ENCODE peak calls at places on chromosomes 3 and 15, in seven cellular contexts. C is Jurkat, Clone E6-1; N is fibroblast of lung; S is CD8-positive, alpha-beta memory T cell; A is Peyer's patch; P is breast epithelium; F is cardiac fibroblast. Y is an unnamed sample.
A peak's percentile ranks its signal among the peaks of the same experiment; 100 is the strongest.

GRCh38 chr3:138909904-138910303 is 37.0 kb downstream of the FOXL2 start:
- DNase-seq in C (no peak), N (no peak), S (no peak), A (no peak), P (no peak), F (no peak), Y (no peak)

GRCh38 chr3:74091204-74091603 is 466.5 kb upstream of the PDZRN3 start:
- DNase-seq in C (no peak), N (no peak), S (no peak), A (no peak), P (no peak), F (no peak), Y (no peak)

GRCh38 chr3:42014949-42015533 is 53.1 kb upstream of the ULK4 start:
- DNase-seq in C (no peak), N (peak; percentile 35), S (no peak), A (peak; percentile 60), P (no peak), F (peak; percentile 57), Y (peak; percentile 81)

GRCh38 chr3:151281671-151282334 is 3.5 kb upstream of the P2RY14 start:
- DNase-seq in C (no peak), N (peak; percentile 27), S (no peak), A (no peak), P (no peak), F (peak; percentile 81), Y (no peak)

GRCh38 chr15:27089233-27089586 is 118.2 kb downstream of the GABRG3 start:
- DNase-seq in C (no peak), N (no peak), S (no peak), A (no peak), P (no peak), F (no peak), Y (no peak)

GRCh38 chr15:60798821-60799220 is 319.9 kb upstream of the ICE2 start:
- DNase-seq in C (no peak), N (peak; percentile 59), S (no peak), A (no peak), P (no peak), F (peak; percentile 95), Y (no peak)

GRCh38 chr3:33957176-33957575 is 158.7 kb downstream of the PDCD6IP start:
- DNase-seq in C (no peak), N (no peak), S (no peak), A (no peak), P (no peak), F (no peak), Y (no peak)

GRCh38 chr15:89150762-89151305 is 62.6 kb downstream of the ABHD2 start:
- DNase-seq in C (no peak), N (no peak), S (no peak), A (no peak), P (no peak), F (no peak), Y (no peak)

GRCh38 chr3:106440672-106441071 is 571.9 kb upstream of the CBLB start:
- DNase-seq in C (no peak), N (no peak), S (no peak), A (no peak), P (no peak), F (no peak), Y (no peak)

GRCh38 chr15:84033793-84034553 is 201.6 kb upstream of the GOLGA6L4 start:
- DNase-seq in C (no peak), N (peak; percentile 23), S (no peak), A (no peak), P (no peak), F (peak; percentile 10), Y (no peak)

GRCh38 chr3:71537211-71537611 is 46.3 kb downstream of the FOXP1 start:
- DNase-seq in C (no peak), N (peak; percentile 96), S (no peak), A (no peak), P (peak; percentile 62), F (peak; percentile 83), Y (peak; percentile 51)

GRCh38 chr3:46970391-46971091 is 6.0 kb downstream of the CCDC12 start:
- DNase-seq in C (no peak), N (no peak), S (no peak), A (peak; percentile 50), P (no peak), F (no peak), Y (no peak)

GRCh38 chr3:37859354-37859753 is 2.3 kb upstream of the CTDSPL start:
- DNase-seq in C (no peak), N (no peak), S (no peak), A (no peak), P (no peak), F (no peak), Y (no peak)

GRCh38 chr15:59632714-59633113 is 21.1 kb downstream of the GCNT3 start:
- DNase-seq in C (no peak), N (no peak), S (no peak), A (no peak), P (no peak), F (peak; percentile 18), Y (no peak)

GRCh38 chr3:124117486-124117885 is 125.6 kb upstream of the ROPN1 start:
- DNase-seq in C (no peak), N (peak; percentile 76), S (no peak), A (no peak), P (no peak), F (peak; percentile 72), Y (peak; percentile 51)

GRCh38 chr15:49606594-49606993 is 14.0 kb downstream of the FAM227B start:
- DNase-seq in C (no peak), N (peak; percentile 7), S (no peak), A (no peak), P (no peak), F (no peak), Y (no peak)

GRCh38 chr3:86986666-86987420 is 4.1 kb downstream of the VGLL3 start:
- DNase-seq in C (no peak), N (peak; percentile 76), S (no peak), A (no peak), P (no peak), F (peak; percentile 85), Y (no peak)

GRCh38 chr15:57438166-57438565 is 61.9 kb downstream of the CGNL1 start:
- DNase-seq in C (no peak), N (no peak), S (no peak), A (no peak), P (no peak), F (no peak), Y (no peak)

GRCh38 chr3:106827515-106828213 is 549.6 kb upstream of the CCDC54 start:
- DNase-seq in C (no peak), N (no peak), S (no peak), A (no peak), P (no peak), F (peak; percentile 78), Y (no peak)

GRCh38 chr3:42873216-42873982 is 2.3 kb downstream of the CYP8B1 start:
- DNase-seq in C (no peak), N (no peak), S (no peak), A (no peak), P (no peak), F (no peak), Y (no peak)

GRCh38 chr15:68815598-68815997 is 5.1 kb downstream of the ANP32A start:
- DNase-seq in C (no peak), N (peak; percentile 16), S (no peak), A (no peak), P (peak; percentile 15), F (peak; percentile 22), Y (no peak)

GRCh38 chr15:98728107-98728810 is 79.9 kb downstream of the IGF1R start:
- DNase-seq in C (no peak), N (no peak), S (no peak), A (no peak), P (no peak), F (no peak), Y (no peak)
- H3K4me3 ChIP-seq in C (no peak overlapping the region), N (no peak overlapping the region), S (no peak overlapping the region), A (no peak overlapping the region), P (no peak overlapping the region), F (no peak overlapping the region), Y (no peak overlapping the region)

GRCh38 chr3:165839296-165840076 is 2.3 kb upstream of the BCHE start:
- DNase-seq in C (peak; percentile 91), N (peak; percentile 66), S (no peak), A (no peak), P (no peak), F (peak; percentile 5), Y (no peak)

GRCh38 chr3:165837801-165838200 is 578 bp upstream of the BCHE start:
- DNase-seq in C (no peak), N (no peak), S (no peak), A (no peak), P (no peak), F (no peak), Y (no peak)

GRCh38 chr3:165830746-165831145 is 6.5 kb downstream of the BCHE start:
- DNase-seq in C (no peak), N (no peak), S (no peak), A (no peak), P (no peak), F (no peak), Y (no peak)

GRCh38 chr3:165837058-165837525 is at the start of gene BCHE:
- DNase-seq in C (peak; percentile 47), N (peak; percentile 89), S (no peak), A (no peak), P (no peak), F (peak; percentile 75), Y (peak; percentile 20)

DNA sequence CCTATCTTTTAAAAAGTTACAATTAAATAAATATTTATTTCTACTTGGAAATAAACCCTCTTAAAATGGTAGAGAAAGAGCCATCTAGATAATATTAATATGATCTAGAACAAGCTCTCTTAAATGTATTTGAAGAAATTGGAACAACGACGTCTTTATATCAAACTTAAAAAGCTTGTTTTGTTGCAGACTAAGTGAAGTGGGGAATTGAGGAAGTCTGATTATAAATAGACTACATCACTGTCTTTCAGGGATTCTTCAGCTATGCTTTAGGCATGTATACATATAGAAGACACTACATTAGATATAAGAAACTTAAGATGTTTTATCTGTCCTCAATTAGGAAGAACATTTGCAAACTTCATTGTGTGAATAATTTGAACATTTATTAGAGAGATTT is 1.8 kb downstream of the BCHE start:
- DNase-seq in C (no peak), N (peak; percentile 17), S (no peak), A (no peak), P (no peak), F (peak; percentile 5), Y (no peak)
- H3K4me3 ChIP-seq in C (no peak overlapping the region), N (no peak overlapping the region), S (no peak overlapping the region), A (no peak overlapping the region), P (no peak overlapping the region), F (no peak overlapping the region), Y (no peak overlapping the region)

GRCh38 chr3:112632596-112632995 is 8.3 kb downstream of the CCDC80 start:
- DNase-seq in C (no peak), N (no peak), S (no peak), A (no peak), P (no peak), F (no peak), Y (no peak)
- H3K4me3 ChIP-seq in C (no peak overlapping the region), N (peak overlapping the region; percentile 1), S (no peak overlapping the region), A (no peak overlapping the region), P (no peak overlapping the region), F (peak overlapping the region; percentile 71), Y (no peak overlapping the region)

GRCh38 chr15:91961357-91961756 is 107.8 kb downstream of the SLCO3A1 start:
- DNase-seq in C (no peak), N (no peak), S (no peak), A (no peak), P (no peak), F (no peak), Y (no peak)

GRCh38 chr15:91952216-91952615 is 98.7 kb downstream of the SLCO3A1 start:
- DNase-seq in C (peak; percentile 1), N (no peak), S (no peak), A (no peak), P (no peak), F (no peak), Y (no peak)

GRCh38 chr15:91953432-91953831 is 99.9 kb downstream of the SLCO3A1 start:
- DNase-seq in C (peak; percentile 1), N (no peak), S (no peak), A (no peak), P (peak; percentile 74), F (no peak), Y (no peak)

GRCh38 chr15:91954211-91954804 is 100.8 kb downstream of the SLCO3A1 start:
- DNase-seq in C (no peak), N (no peak), S (no peak), A (no peak), P (no peak), F (no peak), Y (no peak)

GRCh38 chr15:91956026-91956723 is 102.7 kb downstream of the SLCO3A1 start:
- DNase-seq in C (no peak), N (no peak), S (no peak), A (no peak), P (peak; percentile 69), F (peak; percentile 54), Y (peak; percentile 31)
- H3K4me3 ChIP-seq in C (no peak overlapping the region), N (no peak overlapping the region), S (no peak overlapping the region), A (no peak overlapping the region), P (no peak overlapping the region), F (no peak overlapping the region), Y (no peak overlapping the region)

Y was measured in tibial artery.